ENCODE peak calls at places on chromosomes 2 and 18, in four cellular contexts. M is fibroblast of lung, N is right atrium auricular region, R is ovary. S is an unnamed sample.

GRCh38 chr2:67304300-67304890 is 92.7 kb upstream of the ETAA1 start:
- DNase-seq in M (no peak), N (no peak), R (no peak), S (no peak)

GRCh38 chr2:72124391-72124790 is 23.3 kb downstream of the CYP26B1 start:
- DNase-seq in N (no peak), R (no peak), M (peak; percentile 27), S (no peak)

GRCh38 chr2:234673501-234673900 is 176.6 kb upstream of the ARL4C start:
- DNase-seq in M (no peak), N (no peak), R (no peak), S (no peak)

GRCh38 chr2:88307817-88308216 is 137.7 kb downstream of the THNSL2 start:
- DNase-seq in R (no peak), M (no peak), N (no peak), S (no peak)

GRCh38 chr2:83459456-83459855 is 999.6 kb downstream of the SUCLG1 start:
- DNase-seq in R (no peak), N (no peak), M (no peak), S (no peak)

GRCh38 chr2:240921319-240922233 is 15.4 kb downstream of the CROCC2 start:
- DNase-seq in N (peak; percentile 84), M (peak; percentile 98), R (peak; percentile 71), S (peak; percentile 90)

GRCh38 chr2:113672297-113672696 is 45.2 kb downstream of the RABL2A start:
- DNase-seq in R (no peak), M (no peak), N (no peak), S (no peak)

GRCh38 chr2:50315366-50315765 is 716.6 kb downstream of the NRXN1 start:
- DNase-seq in M (no peak), N (no peak), R (no peak), S (no peak)

GRCh38 chr18:58268849-58269248 is 224.8 kb downstream of the NEDD4L start:
- DNase-seq in M (peak; percentile 87), N (no peak), R (no peak), S (no peak)

GRCh38 chr2:156331572-156332451 is 709 bp downstream of the NR4A2 start:
- DNase-seq in R (peak; percentile 72), N (peak; percentile 93), M (peak; percentile 73), S (peak; percentile 84)

GRCh38 chr2:44075536-44075935 is 79.7 kb upstream of the LRPPRC start:
- DNase-seq in N (no peak), R (no peak), M (peak; percentile 44), S (no peak)

GRCh38 chr2:221896505-221897151 is 324.5 kb upstream of the EPHA4 start:
- DNase-seq in M (peak; percentile 94), N (peak; percentile 59), R (peak; percentile 44), S (peak; percentile 68)

GRCh38 chr2:219444566-219445091 is 10.0 kb downstream of the SPEG start:
- DNase-seq in M (peak; percentile 52), R (no peak), N (no peak), S (no peak)

GRCh38 chr2:159064446-159065301 is 96.2 kb downstream of the TANC1 start:
- DNase-seq in N (no peak), M (peak; percentile 77), R (no peak), S (no peak)

GRCh38 chr18:63532471-63532870 is 9.7 kb upstream of the SERPINB12 start:
- DNase-seq in N (no peak), R (no peak), M (no peak), S (no peak)

GRCh38 chr2:179336782-179337534 is 72.3 kb upstream of the SESTD1 start:
- DNase-seq in R (no peak), M (peak; percentile 46), N (no peak), S (no peak)

GRCh38 chr2:45145073-45145899 is 136.0 kb upstream of the SIX2 start:
- DNase-seq in R (no peak), N (no peak), M (no peak), S (no peak)

GRCh38 chr2:210688071-210688470 is 131.7 kb downstream of the CPS1 start:
- DNase-seq in R (no peak), M (no peak), N (no peak), S (no peak)

GRCh38 chr18:37524546-37525301 is 40.9 kb downstream of the CELF4 start:
- DNase-seq in N (no peak), R (no peak), M (no peak), S (no peak)
- H3K27ac ChIP-seq in N (no peak overlapping the region), R (no peak overlapping the region), M (no peak overlapping the region), S (no peak overlapping the region)

GRCh38 chr2:119852214-119852613 is 92.5 kb downstream of the PTPN4 start:
- DNase-seq in R (no peak), N (no peak), M (no peak), S (no peak)
- H3K9me3 ChIP-seq in R (no peaks in the 10 kb centered on the region), N (peaks cover 7% of the 10 kb centered on the region), M (no peaks in the 10 kb centered on the region), S (peaks cover 2% of the 10 kb centered on the region)

DNA sequence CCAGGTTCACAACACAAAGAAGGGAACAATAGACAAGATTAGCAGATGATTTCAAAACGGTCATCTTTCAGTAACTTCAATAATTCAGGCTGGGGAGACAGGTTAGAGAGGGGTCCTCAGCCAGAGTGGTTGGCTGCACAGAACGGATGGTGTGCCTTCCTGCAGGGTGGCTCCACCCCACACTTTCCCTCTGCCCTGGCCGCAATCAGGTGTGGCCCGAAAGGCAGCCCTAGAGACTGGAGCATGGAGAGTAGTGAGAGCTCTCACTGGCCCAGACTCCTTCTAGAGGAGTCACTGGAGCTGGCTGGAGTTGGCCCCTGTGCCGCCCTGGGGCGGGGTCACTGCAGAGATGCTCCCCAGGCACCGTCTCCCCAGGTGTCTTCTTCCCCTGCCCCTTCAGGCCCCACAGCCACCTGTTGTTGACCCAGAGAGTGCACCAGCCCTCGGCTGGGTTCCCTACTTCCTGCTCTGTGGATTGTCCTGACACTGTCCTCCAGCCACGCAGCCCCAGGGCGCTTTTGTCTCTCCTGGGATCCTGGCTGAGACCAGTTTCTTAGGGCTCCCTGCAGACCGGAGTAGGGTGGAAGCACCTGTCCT is 126.8 kb downstream of the PXDN start:
- DNase-seq in R (peak; percentile 18), M (no peak), N (no peak), S (no peak)
- H3K4me1 ChIP-seq in R (no peaks in the 10 kb centered on the region), M (no peaks in the 10 kb centered on the region), N (peaks cover 6% of the 10 kb centered on the region), S (no peaks in the 10 kb centered on the region)

GRCh38 chr2:239303711-239304532 is 96.9 kb downstream of the HDAC4 start:
- DNase-seq in M (no peak), R (peak; percentile 38), N (no peak), S (no peak)
- H3K27ac ChIP-seq in M (no peak overlapping the region), R (no peak overlapping the region), N (no peak overlapping the region), S (no peak overlapping the region)

GRCh38 chr18:14922965-14923565 is 175.1 kb downstream of the ANKRD30B start:
- DNase-seq in M (no peak), N (peak; percentile 40), R (no peak), S (no peak)
- H3K9me3 ChIP-seq in M (no peaks in the 10 kb centered on the region), N (no peaks in the 10 kb centered on the region), R (no peaks in the 10 kb centered on the region), S (no peaks in the 10 kb centered on the region)

GRCh38 chr2:85760872-85761271 is 7.1 kb downstream of the ATOH8 start:
- DNase-seq in N (no peak), R (no peak), M (no peak), S (no peak)
- H3K4me1 ChIP-seq in N (peaks cover 92% of the 10 kb centered on the region), R (peaks cover 28% of the 10 kb centered on the region), M (peaks cover 6% of the 10 kb centered on the region), S (peaks cover 54% of the 10 kb centered on the region)

GRCh38 chr2:79512442-79513401 is at the start of gene CTNNA2:
- DNase-seq in M (peak; percentile 26), N (no peak), R (peak; percentile 42), S (peak; percentile 50)
- H3K27ac ChIP-seq in M (no peak within 1 kb of the TSS), N (no peak within 1 kb of the TSS), R (no peak within 1 kb of the TSS), S (no peak within 1 kb of the TSS)

GRCh38 chr2:2275451-2275850 is 55.6 kb downstream of the MYT1L start:
- DNase-seq in R (no peak), N (no peak), M (no peak), S (no peak)
- H3K9me3 ChIP-seq in R (no peaks in the 10 kb centered on the region), N (no peaks in the 10 kb centered on the region), M (no peaks in the 10 kb centered on the region), S (no peaks in the 10 kb centered on the region)

DNA sequence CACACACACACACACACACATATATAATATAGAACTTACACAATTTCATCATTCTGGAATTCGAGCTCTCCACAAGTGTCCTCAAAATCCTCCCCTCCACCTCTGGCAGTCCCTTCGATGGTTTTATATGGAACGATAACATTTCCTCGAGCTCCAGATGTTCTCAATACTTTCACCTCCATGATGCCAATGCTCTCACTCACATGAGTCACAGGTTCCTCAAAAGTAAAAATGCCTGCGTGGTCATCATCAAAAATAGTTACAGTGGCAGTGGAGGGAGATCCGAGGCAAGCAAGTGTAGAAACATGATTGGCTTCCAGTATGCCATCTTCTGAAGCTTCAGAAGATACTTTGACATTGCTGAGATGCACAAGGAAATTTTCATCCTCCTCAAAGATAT is 23.5 kb downstream of the SLC8A1 start:
- DNase-seq in N (no peak), M (peak; percentile 32), R (no peak), S (no peak)
- H3K4me1 ChIP-seq in N (peaks cover 56% of the 10 kb centered on the region), M (peaks cover 11% of the 10 kb centered on the region), R (no peaks in the 10 kb centered on the region), S (peaks cover 5% of the 10 kb centered on the region)

GRCh38 chr18:61998335-61998734 is 105.5 kb upstream of the RNF152 start:
- DNase-seq in R (no peak), N (no peak), M (no peak), S (no peak)
- H3K27ac ChIP-seq in R (no peak overlapping the region), N (no peak overlapping the region), M (peak overlapping the region; percentile 3), S (no peak overlapping the region)